ENCODE peak calls at places on chromosomes 2 and 18, in ten cellular contexts. H is thoracic aorta, J is hepatocyte, A is iPS DF 6.9, Z is right lobe of liver, D is RWPE2, W is psoas muscle, P is lung, N is neuronal stem cell, O is uterus. F is an unnamed sample.

GRCh38 chr2:215833531-215834162 is 179.7 kb downstream of the MREG start:
- DNase-seq in H (no peak), J (peak; percentile 47), A (no peak), Z (no peak), D (no peak), W (no peak), P (no peak), N (no peak), O (no peak), F (peak; percentile 45)

GRCh38 chr2:237977380-237977779 is 10.6 kb downstream of the UBE2F start:
- DNase-seq in H (no peak), J (no peak), A (no peak), Z (no peak), D (no peak), W (no peak), P (no peak), N (no peak), O (no peak), F (peak; percentile 31)

GRCh38 chr18:53710080-53710479 is 514.4 kb downstream of the MBD2 start:
- DNase-seq in H (no peak), J (no peak), A (no peak), Z (no peak), D (no peak), W (no peak), P (no peak), N (no peak), O (no peak), F (no peak)

GRCh38 chr2:185608799-185609198 is 129.8 kb upstream of the FSIP2 start:
- DNase-seq in H (no peak), J (peak; percentile 13), A (no peak), Z (no peak), D (no peak), W (no peak), P (no peak), N (no peak), O (no peak), F (no peak)

GRCh38 chr18:46680784-46681695 is 24.0 kb upstream of the LOXHD1 start:
- DNase-seq in H (no peak), J (no peak), A (no peak), Z (no peak), D (no peak), W (no peak), P (no peak), N (no peak), O (no peak), F (no peak)

GRCh38 chr2:48287971-48288370 is 242.0 kb upstream of the STON1 start:
- DNase-seq in H (no peak), J (no peak), A (no peak), Z (no peak), D (no peak), W (no peak), P (no peak), N (no peak), O (no peak), F (no peak)

GRCh38 chr2:88187038-88187676 is 17.0 kb downstream of the THNSL2 start:
- DNase-seq in H (no peak), J (peak; percentile 90), A (peak; percentile 84), Z (peak; percentile 79), D (no peak), W (peak; percentile 49), P (peak; percentile 37), N (peak; percentile 74), O (peak; percentile 35), F (peak; percentile 23)

GRCh38 chr2:232937278-232937906 is 67.3 kb downstream of the SNORC start:
- DNase-seq in H (no peak), J (peak; percentile 76), A (no peak), Z (no peak), D (no peak), W (no peak), P (no peak), N (no peak), O (no peak), F (no peak)

GRCh38 chr18:46632401-46633089 is 24.5 kb downstream of the LOXHD1 start:
- DNase-seq in H (no peak), J (no peak), A (no peak), Z (no peak), D (peak; percentile 91), W (no peak), P (no peak), N (no peak), O (no peak), F (peak; percentile 37)

GRCh38 chr18:10142496-10143160 is 228.8 kb downstream of the VAPA start:
- DNase-seq in H (no peak), J (no peak), A (no peak), Z (no peak), D (no peak), W (no peak), P (no peak), N (no peak), O (no peak), F (no peak)

GRCh38 chr2:1742680-1743395 is 1.5 kb downstream of the PXDN start:
- DNase-seq in H (no peak), J (peak; percentile 88), A (no peak), Z (peak; percentile 59), D (peak; percentile 90), W (peak; percentile 77), P (peak; percentile 67), N (peak; percentile 65), O (peak; percentile 90), F (peak; percentile 86)
- H3K4me1 ChIP-seq in H (peaks cover 58% of the 10 kb centered on the region), J (peaks cover 6% of the 10 kb centered on the region), A (peaks cover 5% of the 10 kb centered on the region), Z (no peaks in the 10 kb centered on the region), D (no peaks in the 10 kb centered on the region), W (peaks cover 12% of the 10 kb centered on the region), P (peaks cover 20% of the 10 kb centered on the region), N (peaks cover 22% of the 10 kb centered on the region), O (peaks cover 9% of the 10 kb centered on the region), F (peaks cover 63% of the 10 kb centered on the region)

DNA sequence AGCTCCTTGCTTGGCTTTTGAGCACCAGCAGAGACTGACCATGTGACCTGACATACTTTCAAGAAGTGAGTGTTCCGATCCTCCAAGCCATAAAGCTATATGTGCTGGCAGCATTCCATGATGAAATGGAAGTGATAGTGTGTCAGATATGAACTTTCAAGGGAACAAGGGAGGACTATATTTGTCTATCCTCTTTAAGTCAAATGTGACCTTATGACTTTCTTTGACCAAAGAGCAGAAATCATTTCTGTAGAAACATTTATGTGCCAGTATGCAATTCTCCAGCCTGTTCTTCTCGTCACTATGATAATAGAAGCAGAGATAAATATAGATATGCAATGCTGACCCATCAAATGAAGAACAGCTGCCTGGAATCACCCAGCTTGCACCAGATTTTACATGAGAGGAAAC is 14.4 kb downstream of the HYCC2 start:
- DNase-seq in H (no peak), J (peak; percentile 46), A (no peak), Z (no peak), D (no peak), W (no peak), P (no peak), N (no peak), O (no peak), F (no peak)
- H3K27ac ChIP-seq in H (no peak overlapping the region), J (peak overlapping the region; percentile 72), A (no peak overlapping the region), Z (no peak overlapping the region), D (no peak overlapping the region), W (peak overlapping the region; percentile 60), P (no peak overlapping the region), N (no peak overlapping the region), O (no peak overlapping the region), F (no peak overlapping the region)

GRCh38 chr18:59324623-59324971 is 6.1 kb upstream of the CPLX4 start:
- DNase-seq in H (no peak), J (no peak), A (no peak), Z (no peak), D (no peak), W (no peak), P (no peak), N (no peak), O (no peak), F (no peak)
- H3K4me3 ChIP-seq in H (no peak overlapping the region), J (no peak overlapping the region), A (no peak overlapping the region), Z (no peak overlapping the region), D (no peak overlapping the region), W (no peak overlapping the region), P (no peak overlapping the region), N (no peak overlapping the region), O (no peak overlapping the region), F (no peak overlapping the region)

GRCh38 chr2:65045651-65046050 is 10.6 kb upstream of the CEP68 start:
- DNase-seq in H (no peak), J (no peak), A (no peak), Z (no peak), D (no peak), W (no peak), P (no peak), N (peak; percentile 32), O (no peak), F (peak; percentile 99)

GRCh38 chr2:65040414-65041261 is 15.6 kb upstream of the CEP68 start:
- DNase-seq in H (peak; percentile 61), J (peak; percentile 91), A (no peak), Z (peak; percentile 83), D (no peak), W (peak; percentile 77), P (peak; percentile 85), N (peak; percentile 65), O (peak; percentile 90), F (peak; percentile 84)

GRCh38 chr2:65044097-65044735 is 12.0 kb upstream of the CEP68 start:
- DNase-seq in H (no peak), J (peak; percentile 62), A (no peak), Z (no peak), D (no peak), W (no peak), P (no peak), N (no peak), O (no peak), F (no peak)

GRCh38 chr2:65039640-65040039 is 16.6 kb upstream of the CEP68 start:
- DNase-seq in H (no peak), J (no peak), A (no peak), Z (no peak), D (no peak), W (no peak), P (no peak), N (no peak), O (no peak), F (no peak)

GRCh38 chr2:65043001-65043400 is 13.2 kb upstream of the CEP68 start:
- DNase-seq in H (no peak), J (no peak), A (no peak), Z (no peak), D (no peak), W (no peak), P (no peak), N (no peak), O (no peak), F (no peak)
- H3K4me1 ChIP-seq in H (no peaks in the 10 kb centered on the region), J (no peaks in the 10 kb centered on the region), A (no peaks in the 10 kb centered on the region), Z (no peaks in the 10 kb centered on the region), D (no peaks in the 10 kb centered on the region), W (peaks cover 8% of the 10 kb centered on the region), P (no peaks in the 10 kb centered on the region), N (no peaks in the 10 kb centered on the region), O (no peaks in the 10 kb centered on the region), F (peaks cover 27% of the 10 kb centered on the region)

DNA sequence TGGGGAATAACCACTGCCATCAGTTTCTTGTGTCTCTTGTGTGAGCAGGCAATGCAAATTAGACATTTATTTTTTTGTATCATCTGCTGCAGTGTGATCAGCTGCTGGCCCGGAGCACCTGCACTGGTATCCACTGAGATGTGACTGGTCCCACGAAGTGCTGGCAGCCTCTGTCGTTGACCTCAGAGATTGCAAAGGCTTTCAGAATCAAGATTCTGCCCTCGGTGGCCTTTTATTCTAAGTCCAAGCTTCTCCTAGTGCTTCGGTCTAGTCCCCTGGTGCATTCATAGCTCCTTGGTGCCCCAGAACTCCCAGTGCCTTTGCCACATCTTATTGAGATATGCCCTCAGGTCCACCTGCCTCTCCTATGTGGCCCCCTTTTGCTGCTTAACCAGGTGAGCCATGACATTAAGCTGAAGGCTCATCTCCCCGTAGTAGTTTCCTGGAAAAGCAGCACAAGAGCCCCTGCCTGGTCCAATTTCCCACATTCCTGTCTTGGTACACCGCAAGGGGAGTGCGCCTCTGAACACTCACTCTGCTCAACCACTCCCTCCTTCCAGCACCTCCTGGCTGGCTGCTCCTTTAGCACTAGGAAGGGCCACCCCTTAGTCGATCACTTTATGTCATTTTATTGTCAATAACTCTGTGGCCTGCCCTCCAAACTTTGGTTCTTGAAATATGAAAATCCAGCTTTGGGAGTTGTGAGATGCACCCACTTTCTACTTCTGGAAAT is 27.1 kb upstream of the MARCO start:
- DNase-seq in H (no peak), J (no peak), A (no peak), Z (no peak), D (no peak), W (no peak), P (no peak), N (no peak), O (no peak), F (no peak)
- H3K27ac ChIP-seq in H (no peak overlapping the region), J (no peak overlapping the region), A (no peak overlapping the region), Z (no peak overlapping the region), D (no peak overlapping the region), W (peak overlapping the region; percentile 10), P (no peak overlapping the region), N (no peak overlapping the region), O (no peak overlapping the region), F (no peak overlapping the region)